ENCODE peak calls at places on chromosomes 4 and X, in five cellular contexts. One of them, this sample, is unnamed.
A peak's percentile ranks its signal among the peaks of the same experiment; 100 is the strongest.

GRCh38 chr4:165398570-165398969 is 19.8 kb downstream of the CPE start:
- DNase-seq in fibroblast of pulmonary artery: peak; percentile 59
- DNase-seq in CD8-positive, alpha-beta T cell: no peak
- DNase-seq in GM03348: no peak
- DNase-seq in fibroblast of villous mesenchyme: peak; percentile 37
- DNase-seq in this sample: peak; percentile 73

GRCh38 chr4:107018336-107018735 is 17.8 kb downstream of the DKK2 start:
- DNase-seq in fibroblast of pulmonary artery: no peak
- DNase-seq in CD8-positive, alpha-beta T cell: no peak
- DNase-seq in GM03348: no peak
- DNase-seq in fibroblast of villous mesenchyme: peak; percentile 56
- DNase-seq in this sample: peak; percentile 22

GRCh38 chr4:176319237-176319703 is 496 bp upstream of the SPCS3 start:
- DNase-seq in fibroblast of pulmonary artery: no peak
- DNase-seq in CD8-positive, alpha-beta T cell: no peak
- DNase-seq in GM03348: no peak
- DNase-seq in fibroblast of villous mesenchyme: no peak
- DNase-seq in this sample: no peak

GRCh38 chrX:74242484-74243138 is 61.4 kb upstream of the ZCCHC13 start:
- DNase-seq in fibroblast of pulmonary artery: no peak
- DNase-seq in CD8-positive, alpha-beta T cell: no peak
- DNase-seq in GM03348: no peak
- DNase-seq in fibroblast of villous mesenchyme: no peak
- DNase-seq in this sample: peak; percentile 32

GRCh38 chrX:133638285-133638684 is 223.0 kb upstream of the GPC4 start:
- DNase-seq in fibroblast of pulmonary artery: no peak
- DNase-seq in CD8-positive, alpha-beta T cell: no peak
- DNase-seq in GM03348: no peak
- DNase-seq in fibroblast of villous mesenchyme: no peak
- DNase-seq in this sample: no peak

GRCh38 chrX:3939967-3940610 is 226.6 kb upstream of the PRKX start:
- DNase-seq in fibroblast of pulmonary artery: peak; percentile 29
- DNase-seq in CD8-positive, alpha-beta T cell: no peak
- DNase-seq in GM03348: peak; percentile 42
- DNase-seq in fibroblast of villous mesenchyme: peak; percentile 16
- DNase-seq in this sample: peak; percentile 5

GRCh38 chr4:26458104-26458503 is 32.2 kb downstream of the CCKAR start:
- DNase-seq in fibroblast of pulmonary artery: no peak
- DNase-seq in CD8-positive, alpha-beta T cell: no peak
- DNase-seq in GM03348: no peak
- DNase-seq in fibroblast of villous mesenchyme: no peak
- DNase-seq in this sample: no peak

GRCh38 chr4:54233128-54233696 is 4.1 kb downstream of the PDGFRA start:
- DNase-seq in fibroblast of pulmonary artery: peak; percentile 80
- DNase-seq in CD8-positive, alpha-beta T cell: peak; percentile 58
- DNase-seq in GM03348: peak; percentile 90
- DNase-seq in fibroblast of villous mesenchyme: peak; percentile 83
- DNase-seq in this sample: peak; percentile 76